ENCODE peak calls at places on chromosomes 7 and 10, in seven cellular contexts. F, A, W, Y, Q, T and X are unnamed samples.

GRCh38 chr7:129532375-129532774 is 30.0 kb downstream of the SMKR1 start:
- DNase-seq in W (no peak), Y (no peak), T (no peak), A (no peak), Q (no peak), F (no peak), X (no peak)

GRCh38 chr7:55484241-55484640 is 88.1 kb downstream of the VOPP1 start:
- DNase-seq in Y (no peak), F (no peak), Q (no peak), A (no peak), W (no peak), T (no peak), X (no peak)

GRCh38 chr10:35684625-35685024 is 42.5 kb upstream of the FZD8 start:
- DNase-seq in Y (no peak), A (no peak), F (no peak), Q (no peak), T (no peak), W (no peak), X (no peak)

GRCh38 chr7:129495987-129496386 is 6.3 kb upstream of the SMKR1 start:
- DNase-seq in Y (no peak), T (no peak), Q (no peak), F (no peak), W (no peak), A (no peak), X (no peak)

GRCh38 chr7:116953727-116954442 is 584 bp downstream of the ST7 start:
- DNase-seq in Y (peak), W (peak), F (no peak), A (peak), T (peak), Q (peak), X (peak)

GRCh38 chr7:28483868-28484267 is 71.5 kb downstream of the CREB5 start:
- DNase-seq in F (no peak), T (no peak), Y (no peak), W (no peak), A (no peak), Q (no peak), X (no peak)

GRCh38 chr7:6655636-6656385 is 18.7 kb downstream of the ZNF316 start:
- DNase-seq in A (peak), F (no peak), Y (no peak), Q (no peak), T (no peak), W (no peak), X (peak)

GRCh38 chr10:129511758-129512157 is 44.7 kb downstream of the MGMT start:
- DNase-seq in T (no peak), F (no peak), Q (peak), W (no peak), Y (no peak), A (no peak), X (no peak)

GRCh38 chr7:7732566-7733290 is 14.3 kb upstream of the RPA3 start:
- DNase-seq in F (no peak), Y (no peak), T (no peak), A (no peak), W (no peak), Q (no peak), X (no peak)

GRCh38 chr10:57628592-57629284 is 639.0 kb downstream of the IPMK start:
- DNase-seq in Q (no peak), T (no peak), Y (peak), A (no peak), F (no peak), W (peak), X (no peak)

GRCh38 chr10:102072867-102073527 is 7.8 kb downstream of the HPS6 start:
- DNase-seq in W (peak), F (no peak), Q (peak), A (peak), T (peak), Y (peak), X (peak)

GRCh38 chr10:66162560-66163143 is 763.2 kb upstream of the LRRTM3 start:
- DNase-seq in Q (no peak), W (no peak), T (no peak), A (no peak), Y (no peak), F (no peak), X (no peak)

GRCh38 chr7:70183278-70183677 is 585.0 kb downstream of the AUTS2 start:
- DNase-seq in Q (peak), F (no peak), Y (no peak), A (no peak), T (no peak), W (no peak), X (no peak)

GRCh38 chr7:91694221-91694856 is 186.2 kb downstream of the MTERF1 start:
- DNase-seq in T (no peak), Y (no peak), F (no peak), W (no peak), Q (no peak), A (no peak), X (no peak)

GRCh38 chr10:98361636-98362035 is 53.3 kb downstream of the PYROXD2 start:
- DNase-seq in F (no peak), Y (no peak), W (no peak), T (no peak), Q (no peak), A (no peak), X (no peak)

GRCh38 chr10:82497451-82497850 is 622.5 kb downstream of the NRG3 start:
- DNase-seq in A (no peak), W (no peak), Q (no peak), T (no peak), Y (no peak), F (no peak), X (no peak)

GRCh38 chr7:12296051-12296570 is 85.0 kb downstream of the TMEM106B start:
- DNase-seq in W (no peak), F (no peak), Q (no peak), T (no peak), A (no peak), Y (no peak), X (no peak)

DNA sequence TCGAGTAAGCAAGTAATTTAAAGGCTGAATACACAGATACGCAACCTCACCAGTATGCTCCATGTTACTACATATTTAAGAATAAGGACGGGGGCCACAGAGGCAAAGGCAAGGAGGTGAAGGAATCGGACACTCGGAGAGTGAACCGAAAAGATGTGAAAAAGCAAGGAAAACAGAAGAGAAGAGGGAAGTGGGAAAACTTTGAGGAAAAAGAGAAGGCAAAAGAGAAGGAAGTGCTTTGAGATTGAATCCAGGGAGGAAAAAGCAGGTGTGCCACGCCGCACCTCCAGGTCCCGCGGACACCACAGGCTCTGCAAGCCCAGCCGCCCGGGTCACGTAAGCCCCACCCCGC is 367 bp upstream of the AVL9 start:
- DNase-seq in A (no peak), Q (no peak), T (no peak), W (no peak), F (no peak), Y (no peak), X (no peak)
- TF ChIP-seq CTCF in A (no peak), Q (no peak), T (no peak), W (no peak), F (peak), Y (no peak), X (no peak)

DNA sequence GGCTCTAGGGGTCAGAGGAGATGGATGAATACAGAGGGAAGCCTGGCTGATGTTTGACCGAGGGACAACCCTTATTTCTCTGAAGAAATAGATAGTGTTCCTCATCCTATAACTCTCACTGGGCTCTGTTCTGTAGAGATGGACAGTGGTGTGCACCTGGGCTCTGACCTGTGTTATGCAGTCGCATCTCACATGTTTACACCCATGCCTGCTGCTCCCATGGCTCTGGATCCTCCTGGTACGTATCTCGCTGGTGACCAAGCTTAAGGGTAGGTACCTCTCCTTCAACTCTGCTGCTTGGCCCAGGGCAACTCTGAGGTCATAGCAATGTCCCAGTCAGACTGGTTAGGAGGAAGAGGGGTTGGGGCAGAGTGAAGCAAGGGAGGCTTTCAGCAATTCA is 42.8 kb downstream of the ADRA2A start:
- DNase-seq in F (no peak), T (no peak), Y (no peak), A (no peak), W (no peak), Q (no peak), X (no peak)
- TF ChIP-seq CTCF in F (no peak), T (no peak), Y (no peak), A (no peak), W (no peak), Q (no peak), X (no peak)

GRCh38 chr10:73772280-73773151 is 9.3 kb upstream of the CHCHD1 start:
- DNase-seq in W (peak), Q (peak), F (no peak), Y (peak), T (peak), A (peak), X (peak)

GRCh38 chr10:73779018-73779417 is 2.8 kb upstream of the CHCHD1 start:
- DNase-seq in T (no peak), W (no peak), F (no peak), A (peak), Q (no peak), Y (no peak), X (no peak)

GRCh38 chr10:73773152-73773879 is 8.5 kb upstream of the CHCHD1 start:
- DNase-seq in T (no peak), Q (no peak), W (no peak), Y (no peak), A (no peak), F (no peak), X (peak)

GRCh38 chr10:73771722-73772279 is 10.0 kb upstream of the CHCHD1 start:
- DNase-seq in T (peak), Y (peak), A (peak), Q (peak), F (no peak), W (peak), X (peak)

DNA sequence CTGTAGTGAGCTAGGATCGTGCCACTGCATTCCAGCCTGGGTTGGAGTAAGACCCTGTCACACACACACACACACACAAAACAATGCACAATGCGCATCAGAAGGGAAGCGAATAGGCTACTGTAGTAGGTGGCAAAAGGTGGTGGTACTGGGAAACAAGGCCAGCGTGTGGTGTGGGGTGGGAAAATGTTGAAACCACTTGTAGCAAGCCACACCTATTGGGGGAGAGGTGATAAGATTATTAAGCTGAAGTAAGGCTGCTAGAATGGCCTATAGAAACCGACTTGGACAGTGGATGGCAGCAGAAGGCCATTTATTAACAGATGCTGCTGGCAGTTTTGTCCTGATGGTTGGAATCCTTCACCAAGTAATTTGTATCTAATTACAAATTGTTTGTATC is 7.2 kb upstream of the CHCHD1 start:
- DNase-seq in T (no peak), Q (no peak), Y (peak), W (peak), A (no peak), F (no peak), X (peak)
- TF ChIP-seq CTCF in T (no peak), Q (no peak), Y (peak), W (no peak), A (no peak), F (peak), X (no peak)

GRCh38 chr10:75911426-75911825 is 480.0 kb downstream of the LRMDA start:
- DNase-seq in T (no peak), F (no peak), W (no peak), Y (no peak), A (no peak), Q (no peak), X (no peak)

GRCh38 chr10:75904499-75905283 is 473.3 kb downstream of the LRMDA start:
- DNase-seq in F (no peak), A (no peak), W (no peak), Q (no peak), Y (peak), T (no peak), X (no peak)

DNA sequence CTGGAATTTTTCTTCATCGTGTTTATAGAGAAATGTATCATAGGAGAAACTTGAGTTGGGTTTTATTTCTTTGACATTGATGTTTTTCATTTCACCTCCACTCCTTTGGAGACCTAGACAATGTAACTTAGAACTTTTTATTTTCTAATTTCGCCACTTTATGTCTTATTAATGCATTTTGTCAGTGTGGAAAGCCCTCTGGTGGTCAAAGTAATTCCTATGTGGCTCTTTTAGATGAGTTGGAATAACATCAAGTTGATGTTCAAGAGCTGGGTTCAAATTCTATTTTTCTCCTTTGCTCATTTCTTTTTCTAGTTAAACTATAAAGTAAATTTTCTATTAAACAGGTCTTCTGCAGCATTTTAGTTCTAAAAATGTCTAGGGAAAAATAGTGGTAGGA is 478.6 kb downstream of the LRMDA start:
- DNase-seq in F (no peak), Q (no peak), Y (peak), A (no peak), T (no peak), W (no peak), X (no peak)
- TF ChIP-seq CTCF in F (peak), Q (peak), Y (peak), A (peak), T (peak), W (peak), X (no peak)